ENCODE peak calls at places on chromosome 22, in seven cellular contexts. One of them, this sample, is unnamed.

GRCh38 chr22:20422965-20423635 is 14.5 kb downstream of the SCARF2 start:
- DNase-seq in SK-N-SH: peak; percentile 88
- DNase-seq in PC-9: no peak
- DNase-seq in hepatocyte: peak; percentile 15
- DNase-seq in Karpas-422: no peak
- DNase-seq in PC-3: no peak
- DNase-seq in MM.1S: no peak
- DNase-seq in this sample: no peak

GRCh38 chr22:41216984-41217383 is 11.9 kb downstream of the L3MBTL2 start:
- DNase-seq in SK-N-SH: no peak
- DNase-seq in Karpas-422: no peak
- DNase-seq in MM.1S: no peak
- DNase-seq in hepatocyte: no peak
- DNase-seq in PC-3: no peak
- DNase-seq in PC-9: no peak
- DNase-seq in this sample: no peak

GRCh38 chr22:45911601-45912271 is 65.2 kb downstream of the WNT7B start:
- DNase-seq in PC-3: peak; percentile 78
- DNase-seq in PC-9: peak; percentile 92
- DNase-seq in SK-N-SH: no peak
- DNase-seq in Karpas-422: no peak
- DNase-seq in MM.1S: no peak
- DNase-seq in hepatocyte: no peak
- DNase-seq in this sample: no peak

GRCh38 chr22:47620391-47620790 is 857.9 kb downstream of the TBC1D22A start:
- DNase-seq in PC-3: no peak
- DNase-seq in SK-N-SH: no peak
- DNase-seq in MM.1S: no peak
- DNase-seq in PC-9: no peak
- DNase-seq in Karpas-422: no peak
- DNase-seq in hepatocyte: no peak
- DNase-seq in this sample: no peak

GRCh38 chr22:19201858-19202798 is 23.6 kb upstream of the SLC25A1 start:
- DNase-seq in SK-N-SH: no peak
- DNase-seq in PC-3: no peak
- DNase-seq in PC-9: no peak
- DNase-seq in MM.1S: no peak
- DNase-seq in hepatocyte: peak; percentile 45
- DNase-seq in Karpas-422: no peak
- DNase-seq in this sample: no peak

GRCh38 chr22:37498289-37498909 is 12.2 kb upstream of the MFNG start:
- DNase-seq in PC-3: no peak
- DNase-seq in PC-9: no peak
- DNase-seq in MM.1S: peak; percentile 69
- DNase-seq in SK-N-SH: peak; percentile 90
- DNase-seq in hepatocyte: peak; percentile 83
- DNase-seq in Karpas-422: peak; percentile 89
- DNase-seq in this sample: peak; percentile 88

GRCh38 chr22:49763696-49764095 is 64.0 kb downstream of the BRD1 start:
- DNase-seq in SK-N-SH: peak; percentile 25
- DNase-seq in PC-9: no peak
- DNase-seq in hepatocyte: no peak
- DNase-seq in Karpas-422: no peak
- DNase-seq in PC-3: no peak
- DNase-seq in MM.1S: no peak
- DNase-seq in this sample: no peak

GRCh38 chr22:32686354-32686753 is 115.2 kb upstream of the TIMP3 start:
- DNase-seq in hepatocyte: no peak
- DNase-seq in MM.1S: no peak
- DNase-seq in PC-3: no peak
- DNase-seq in SK-N-SH: no peak
- DNase-seq in PC-9: no peak
- DNase-seq in Karpas-422: no peak
- DNase-seq in this sample: no peak

GRCh38 chr22:30010789-30011405 is 69.4 kb upstream of the HORMAD2 start:
- DNase-seq in hepatocyte: no peak
- DNase-seq in Karpas-422: no peak
- DNase-seq in PC-3: no peak
- DNase-seq in PC-9: no peak
- DNase-seq in SK-N-SH: no peak
- DNase-seq in MM.1S: no peak
- DNase-seq in this sample: no peak

GRCh38 chr22:48500481-48501230 is 1327.0 kb downstream of the BRD1 start:
- DNase-seq in MM.1S: no peak
- DNase-seq in Karpas-422: no peak
- DNase-seq in PC-9: peak; percentile 30
- DNase-seq in SK-N-SH: no peak
- DNase-seq in hepatocyte: peak; percentile 34
- DNase-seq in PC-3: no peak
- DNase-seq in this sample: no peak

GRCh38 chr22:40829131-40829530 is 10.0 kb upstream of the SLC25A17 start:
- DNase-seq in PC-3: no peak
- DNase-seq in MM.1S: no peak
- DNase-seq in hepatocyte: no peak
- DNase-seq in Karpas-422: no peak
- DNase-seq in SK-N-SH: no peak
- DNase-seq in PC-9: no peak
- DNase-seq in this sample: no peak

GRCh38 chr22:24457894-24458293 is 30.5 kb downstream of the ADORA2A start:
- DNase-seq in PC-9: no peak
- DNase-seq in hepatocyte: no peak
- DNase-seq in Karpas-422: no peak
- DNase-seq in SK-N-SH: no peak
- DNase-seq in PC-3: no peak
- DNase-seq in MM.1S: no peak
- DNase-seq in this sample: no peak

GRCh38 chr22:24460418-24461089 is 33.2 kb downstream of the ADORA2A start:
- DNase-seq in Karpas-422: no peak
- DNase-seq in PC-3: no peak
- DNase-seq in SK-N-SH: no peak
- DNase-seq in PC-9: no peak
- DNase-seq in MM.1S: peak; percentile 87
- DNase-seq in hepatocyte: peak; percentile 43
- DNase-seq in this sample: no peak

GRCh38 chr22:24455751-24456426 is 28.5 kb downstream of the ADORA2A start:
- DNase-seq in hepatocyte: no peak
- DNase-seq in MM.1S: no peak
- DNase-seq in PC-3: no peak
- DNase-seq in Karpas-422: no peak
- DNase-seq in PC-9: no peak
- DNase-seq in SK-N-SH: no peak
- DNase-seq in this sample: no peak

GRCh38 chr22:24455039-24455438 is 27.6 kb downstream of the ADORA2A start:
- DNase-seq in MM.1S: no peak
- DNase-seq in PC-9: no peak
- DNase-seq in hepatocyte: no peak
- DNase-seq in SK-N-SH: no peak
- DNase-seq in Karpas-422: no peak
- DNase-seq in PC-3: no peak
- DNase-seq in this sample: no peak

DNA sequence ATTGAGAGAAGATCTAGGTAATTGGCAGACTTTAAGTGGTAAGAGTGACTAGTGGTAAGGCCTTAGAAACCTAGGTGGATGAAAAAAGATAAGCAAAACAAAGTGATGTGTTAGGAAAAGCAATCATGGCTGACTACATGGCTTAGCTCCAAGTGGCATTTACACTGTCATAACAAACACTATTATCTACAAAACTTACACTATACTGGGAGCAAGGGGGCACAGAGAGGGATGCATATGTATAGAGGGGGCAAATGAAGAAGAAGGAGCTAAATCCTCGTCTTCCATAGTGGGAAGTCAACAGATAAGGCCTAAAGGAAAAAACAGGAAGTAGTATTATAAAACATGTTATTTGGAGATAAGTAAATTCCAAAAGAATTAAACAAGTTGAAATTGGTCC is 32.5 kb downstream of the ADORA2A start:
- DNase-seq in SK-N-SH: no peak
- DNase-seq in hepatocyte: no peak
- DNase-seq in PC-3: no peak
- DNase-seq in Karpas-422: no peak
- DNase-seq in PC-9: no peak
- DNase-seq in MM.1S: no peak
- DNase-seq in this sample: no peak
- H3K4me1 ChIP-seq in SK-N-SH: no peaks in the 10 kb centered on the region
- H3K4me1 ChIP-seq in hepatocyte: peaks cover 14% of the 10 kb centered on the region
- H3K4me1 ChIP-seq in PC-3: no peaks in the 10 kb centered on the region
- H3K4me1 ChIP-seq in Karpas-422: peaks cover 24% of the 10 kb centered on the region
- H3K4me1 ChIP-seq in PC-9: peaks cover 5% of the 10 kb centered on the region
- H3K4me1 ChIP-seq in MM.1S: peaks cover 17% of the 10 kb centered on the region
- H3K4me1 ChIP-seq in this sample: peaks cover 8% of the 10 kb centered on the region

DNA sequence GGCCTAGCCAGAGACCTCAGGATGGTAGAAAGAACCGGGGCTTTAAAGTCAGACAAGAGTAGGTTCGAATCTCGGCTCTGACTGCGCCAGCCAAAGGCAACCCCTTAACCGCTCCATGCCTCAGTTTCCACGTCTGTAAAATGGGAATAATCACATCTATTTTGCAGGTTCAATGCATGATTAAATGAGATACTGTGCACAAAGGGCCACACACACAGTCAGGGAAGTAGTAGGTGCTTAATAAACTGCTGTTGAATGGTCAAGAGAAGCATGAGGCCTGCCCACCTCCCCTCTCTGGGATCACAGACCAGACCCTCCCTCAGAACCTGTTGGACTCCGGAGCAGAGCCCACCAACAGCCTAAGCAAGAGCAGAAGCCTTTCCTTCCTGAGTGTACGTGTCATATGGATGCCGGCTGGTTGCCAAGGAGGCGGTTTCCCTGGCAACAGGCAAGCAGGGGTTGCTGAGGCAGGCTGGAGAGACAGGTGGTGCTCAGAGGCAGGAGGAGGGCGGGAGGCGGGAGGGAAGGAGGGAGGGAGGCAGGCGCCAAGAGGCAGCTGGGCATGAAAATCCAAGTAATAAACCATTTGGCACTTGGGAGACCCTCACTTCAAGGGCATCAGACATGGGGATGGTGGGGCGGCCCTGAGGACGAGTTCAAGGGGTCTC is 43.9 kb downstream of the NFAM1 start:
- DNase-seq in Karpas-422: no peak
- DNase-seq in SK-N-SH: peak; percentile 84
- DNase-seq in MM.1S: no peak
- DNase-seq in PC-9: peak; percentile 48
- DNase-seq in PC-3: peak; percentile 9
- DNase-seq in hepatocyte: no peak
- DNase-seq in this sample: peak; percentile 15
- H3K9me2 ChIP-seq in Karpas-422: no peaks in the 10 kb centered on the region
- H3K9me2 ChIP-seq in SK-N-SH: no peaks in the 10 kb centered on the region
- H3K9me2 ChIP-seq in MM.1S: no peaks in the 10 kb centered on the region
- H3K9me2 ChIP-seq in PC-9: no peaks in the 10 kb centered on the region
- H3K9me2 ChIP-seq in PC-3: no peaks in the 10 kb centered on the region
- H3K9me2 ChIP-seq in hepatocyte: no peaks in the 10 kb centered on the region
- H3K9me2 ChIP-seq in this sample: no peaks in the 10 kb centered on the region

DNA sequence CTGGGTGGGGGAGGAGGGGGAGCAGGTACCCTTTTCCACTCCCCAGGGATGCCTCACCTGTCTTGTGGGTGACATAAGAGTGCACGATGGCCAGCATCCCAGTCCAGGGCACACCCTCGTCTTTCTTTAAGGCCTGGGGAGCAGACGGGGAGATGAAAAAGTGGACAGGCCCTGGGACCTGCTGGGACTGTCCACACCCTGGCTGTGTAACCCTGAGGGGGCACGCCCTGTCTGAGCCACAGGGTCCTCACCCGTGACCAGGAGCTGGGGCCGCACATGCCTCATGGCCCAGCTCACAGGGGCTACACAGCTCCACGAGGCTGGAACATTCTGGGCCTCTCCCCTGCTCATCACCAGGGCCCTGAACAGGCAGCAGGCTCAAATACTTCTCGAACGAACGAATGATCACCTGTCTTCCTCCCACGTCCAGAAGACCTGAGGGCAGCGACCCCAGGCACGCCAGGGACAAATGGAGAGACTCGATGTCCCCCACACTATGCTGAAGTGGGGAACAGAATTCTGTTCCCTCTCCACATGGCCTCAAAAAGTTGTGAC is 123.9 kb downstream of the PHF21B start:
- DNase-seq in hepatocyte: no peak
- DNase-seq in PC-9: no peak
- DNase-seq in Karpas-422: no peak
- DNase-seq in SK-N-SH: no peak
- DNase-seq in MM.1S: no peak
- DNase-seq in PC-3: no peak
- DNase-seq in this sample: no peak
- H3K4me3 ChIP-seq in hepatocyte: no peak overlapping the region
- H3K4me3 ChIP-seq in PC-9: no peak overlapping the region
- H3K4me3 ChIP-seq in Karpas-422: no peak overlapping the region
- H3K4me3 ChIP-seq in SK-N-SH: no peak overlapping the region
- H3K4me3 ChIP-seq in MM.1S: no peak overlapping the region
- H3K4me3 ChIP-seq in PC-3: no peak overlapping the region
- H3K4me3 ChIP-seq in this sample: no peak overlapping the region

DNA sequence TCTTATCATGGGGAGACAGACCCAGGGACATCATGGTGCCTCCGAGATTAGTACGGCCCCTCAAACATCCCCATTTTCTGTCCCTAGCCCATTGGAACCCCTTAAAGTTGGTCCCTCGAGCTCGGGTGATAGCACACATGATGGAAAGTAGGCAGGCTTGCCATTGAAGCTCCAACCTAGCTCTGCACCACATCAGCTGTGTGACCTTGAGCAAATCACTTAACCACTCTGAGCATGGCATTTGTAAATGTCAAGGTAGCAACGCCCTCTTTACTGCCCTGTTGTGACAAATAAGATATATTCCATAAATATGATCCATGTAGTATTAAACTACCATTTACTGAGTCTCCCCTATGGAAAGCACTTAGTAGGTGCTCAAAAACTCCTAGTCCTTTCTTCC is 61.1 kb downstream of the MIAT start:
- DNase-seq in MM.1S: no peak
- DNase-seq in SK-N-SH: no peak
- DNase-seq in hepatocyte: no peak
- DNase-seq in PC-3: no peak
- DNase-seq in Karpas-422: no peak
- DNase-seq in PC-9: no peak
- DNase-seq in this sample: no peak
- H3K4me1 ChIP-seq in MM.1S: peaks cover 7% of the 10 kb centered on the region
- H3K4me1 ChIP-seq in SK-N-SH: peaks cover 7% of the 10 kb centered on the region
- H3K4me1 ChIP-seq in hepatocyte: peaks cover 4% of the 10 kb centered on the region
- H3K4me1 ChIP-seq in PC-3: no peaks in the 10 kb centered on the region
- H3K4me1 ChIP-seq in Karpas-422: no peaks in the 10 kb centered on the region
- H3K4me1 ChIP-seq in PC-9: no peaks in the 10 kb centered on the region
- H3K4me1 ChIP-seq in this sample: no peaks in the 10 kb centered on the region

This sample was measured in OCI-LY7.